ENCODE peak calls at places on chromosomes 11 and 22, in six cellular contexts. One of them, this sample, is unnamed. For H3K9me3, the result is how much of the 10 kb centered on the place peaks cover.

GRCh38 chr11:125168875-125169537 is 4.5 kb downstream of the PKNOX2 start:
- DNase-seq in K562: no peak
- DNase-seq in aorta: no peak
- DNase-seq in esophagus muscularis mucosa: no peak
- DNase-seq in CD8-positive, alpha-beta T cell: no peak
- DNase-seq in heart left ventricle: no peak
- DNase-seq in this sample: no peak

GRCh38 chr22:44403930-44404329 is 91.2 kb upstream of the SHISAL1 start:
- DNase-seq in K562: no peak
- DNase-seq in aorta: peak
- DNase-seq in esophagus muscularis mucosa: no peak
- DNase-seq in CD8-positive, alpha-beta T cell: no peak
- DNase-seq in heart left ventricle: peak
- DNase-seq in this sample: no peak

GRCh38 chr11:105937331-105937730 is 84.7 kb downstream of the MSANTD4 start:
- DNase-seq in K562: no peak
- DNase-seq in aorta: no peak
- DNase-seq in esophagus muscularis mucosa: no peak
- DNase-seq in CD8-positive, alpha-beta T cell: no peak
- DNase-seq in heart left ventricle: no peak
- DNase-seq in this sample: no peak

GRCh38 chr11:95149659-95150294 is 60.1 kb downstream of the ENDOD1 start:
- DNase-seq in K562: no peak
- DNase-seq in aorta: no peak
- DNase-seq in esophagus muscularis mucosa: no peak
- DNase-seq in CD8-positive, alpha-beta T cell: no peak
- DNase-seq in heart left ventricle: peak
- DNase-seq in this sample: no peak

GRCh38 chr11:65113839-65114238 is 2.2 kb downstream of the TM7SF2 start:
- DNase-seq in K562: no peak
- DNase-seq in aorta: no peak
- DNase-seq in esophagus muscularis mucosa: no peak
- DNase-seq in CD8-positive, alpha-beta T cell: no peak
- DNase-seq in heart left ventricle: peak
- DNase-seq in this sample: no peak

GRCh38 chr11:28529540-28530410 is 421.6 kb downstream of the METTL15 start:
- DNase-seq in K562: peak
- DNase-seq in aorta: no peak
- DNase-seq in esophagus muscularis mucosa: no peak
- DNase-seq in CD8-positive, alpha-beta T cell: no peak
- DNase-seq in heart left ventricle: no peak
- DNase-seq in this sample: no peak

GRCh38 chr11:57330029-57330428 is 5.3 kb upstream of the TNKS1BP1 start:
- DNase-seq in K562: no peak
- DNase-seq in aorta: no peak
- DNase-seq in esophagus muscularis mucosa: no peak
- DNase-seq in CD8-positive, alpha-beta T cell: no peak
- DNase-seq in heart left ventricle: no peak
- DNase-seq in this sample: no peak

GRCh38 chr11:87092159-87092558 is 54.4 kb downstream of the TMEM135 start:
- DNase-seq in K562: no peak
- DNase-seq in aorta: no peak
- DNase-seq in esophagus muscularis mucosa: no peak
- DNase-seq in CD8-positive, alpha-beta T cell: no peak
- DNase-seq in heart left ventricle: no peak
- DNase-seq in this sample: no peak

GRCh38 chr11:77191823-77192495 is 63.9 kb downstream of the MYO7A start:
- DNase-seq in K562: peak
- DNase-seq in aorta: no peak
- DNase-seq in esophagus muscularis mucosa: no peak
- DNase-seq in CD8-positive, alpha-beta T cell: peak
- DNase-seq in heart left ventricle: no peak
- DNase-seq in this sample: no peak

GRCh38 chr11:12433571-12434061 is 56.2 kb downstream of the PARVA start:
- DNase-seq in K562: no peak
- DNase-seq in aorta: peak
- DNase-seq in esophagus muscularis mucosa: peak
- DNase-seq in CD8-positive, alpha-beta T cell: no peak
- DNase-seq in heart left ventricle: no peak
- DNase-seq in this sample: no peak

GRCh38 chr11:70569173-70569890 is 171.0 kb downstream of the CTTN start:
- DNase-seq in K562: peak
- DNase-seq in aorta: peak
- DNase-seq in esophagus muscularis mucosa: no peak
- DNase-seq in CD8-positive, alpha-beta T cell: no peak
- DNase-seq in heart left ventricle: no peak
- DNase-seq in this sample: no peak
- H3K9me3 ChIP-seq in K562: under half
- H3K9me3 ChIP-seq in aorta: under half
- H3K9me3 ChIP-seq in esophagus muscularis mucosa: under half
- H3K9me3 ChIP-seq in CD8-positive, alpha-beta T cell: under half
- H3K9me3 ChIP-seq in heart left ventricle: under half
- H3K9me3 ChIP-seq in this sample: under half

GRCh38 chr11:129102756-129103155 is 89.4 kb downstream of the ARHGAP32 start:
- DNase-seq in K562: no peak
- DNase-seq in aorta: no peak
- DNase-seq in esophagus muscularis mucosa: no peak
- DNase-seq in CD8-positive, alpha-beta T cell: no peak
- DNase-seq in heart left ventricle: no peak
- DNase-seq in this sample: no peak

GRCh38 chr11:129106788-129107187 is 85.3 kb downstream of the ARHGAP32 start:
- DNase-seq in K562: no peak
- DNase-seq in aorta: no peak
- DNase-seq in esophagus muscularis mucosa: no peak
- DNase-seq in CD8-positive, alpha-beta T cell: no peak
- DNase-seq in heart left ventricle: no peak
- DNase-seq in this sample: no peak

DNA sequence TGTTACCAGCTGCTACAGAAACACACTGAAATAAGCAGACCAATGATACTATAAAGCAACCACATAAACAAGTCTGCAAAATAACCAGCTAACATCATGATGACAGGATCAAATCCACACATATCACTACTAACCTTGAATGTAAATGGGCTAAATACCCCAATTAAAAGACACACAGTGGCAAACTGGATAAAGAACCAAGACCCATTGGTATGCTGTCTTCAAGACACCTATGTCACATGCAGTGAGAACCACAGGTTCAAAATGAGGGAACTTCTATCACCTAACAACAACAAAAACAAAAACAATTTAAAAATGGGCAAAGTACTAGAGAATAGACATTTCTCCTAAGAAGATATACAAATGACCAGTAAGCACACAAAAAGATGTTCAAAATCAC is 89.9 kb downstream of the ARHGAP32 start:
- DNase-seq in K562: no peak
- DNase-seq in aorta: no peak
- DNase-seq in esophagus muscularis mucosa: no peak
- DNase-seq in CD8-positive, alpha-beta T cell: no peak
- DNase-seq in heart left ventricle: no peak
- DNase-seq in this sample: no peak
- H3K9me3 ChIP-seq in K562: under half
- H3K9me3 ChIP-seq in aorta: under half
- H3K9me3 ChIP-seq in esophagus muscularis mucosa: under half
- H3K9me3 ChIP-seq in CD8-positive, alpha-beta T cell: under half
- H3K9me3 ChIP-seq in heart left ventricle: under half
- H3K9me3 ChIP-seq in this sample: under half

GRCh38 chr22:47432683-47433082 is 670.2 kb downstream of the TBC1D22A start:
- DNase-seq in K562: no peak
- DNase-seq in aorta: no peak
- DNase-seq in esophagus muscularis mucosa: no peak
- DNase-seq in CD8-positive, alpha-beta T cell: no peak
- DNase-seq in heart left ventricle: no peak
- DNase-seq in this sample: peak
- H3K9me3 ChIP-seq in K562: under half
- H3K9me3 ChIP-seq in aorta: under half
- H3K9me3 ChIP-seq in esophagus muscularis mucosa: under half
- H3K9me3 ChIP-seq in CD8-positive, alpha-beta T cell: under half
- H3K9me3 ChIP-seq in heart left ventricle: under half
- H3K9me3 ChIP-seq in this sample: under half

GRCh38 chr22:22460635-22461034 is 47.9 kb downstream of the ZNF280B start:
- DNase-seq in K562: peak
- DNase-seq in aorta: no peak
- DNase-seq in esophagus muscularis mucosa: no peak
- DNase-seq in CD8-positive, alpha-beta T cell: no peak
- DNase-seq in heart left ventricle: no peak
- DNase-seq in this sample: no peak
- H3K9me3 ChIP-seq in K562: under half
- H3K9me3 ChIP-seq in aorta: under half
- H3K9me3 ChIP-seq in esophagus muscularis mucosa: under half
- H3K9me3 ChIP-seq in CD8-positive, alpha-beta T cell: under half
- H3K9me3 ChIP-seq in heart left ventricle: under half
- H3K9me3 ChIP-seq in this sample: under half

DNA sequence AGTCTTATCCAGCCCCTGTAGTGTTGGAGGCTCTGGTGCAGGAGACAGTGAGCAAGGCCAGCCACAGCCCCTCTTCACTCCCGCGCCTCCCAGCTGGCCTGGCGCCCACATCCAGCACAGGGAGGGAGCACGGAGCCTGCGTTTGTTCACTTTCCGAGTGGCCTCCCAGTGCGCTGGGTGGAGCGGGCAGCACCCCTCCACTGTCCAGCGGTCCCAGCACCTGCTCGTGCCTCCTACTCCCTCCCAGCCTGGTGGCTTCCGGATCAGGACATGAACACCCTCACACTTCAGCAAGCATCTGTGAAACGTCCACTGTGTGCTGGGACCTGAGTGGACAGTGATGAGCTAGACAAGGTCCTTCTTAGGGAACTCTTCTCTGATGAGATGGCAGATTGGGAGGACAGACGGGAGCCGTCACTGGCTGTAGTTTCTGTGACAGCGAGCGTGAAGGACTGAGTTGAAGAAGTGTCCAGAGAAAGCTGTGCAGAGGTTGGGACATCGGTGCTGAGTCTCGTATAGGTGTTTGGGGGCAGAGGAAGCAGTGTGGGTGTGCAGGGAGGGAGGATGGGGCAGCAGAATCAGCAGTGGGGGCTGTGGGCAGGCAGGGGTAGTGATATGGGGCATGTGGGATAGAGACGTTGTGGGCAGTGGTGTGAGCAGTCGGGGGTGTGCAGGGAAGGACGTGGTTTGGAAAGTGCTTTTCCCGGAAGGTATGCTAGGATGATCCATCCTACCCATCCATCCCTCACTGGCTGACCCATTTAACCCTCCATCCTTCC is 256.8 kb downstream of the TBC1D22A start:
- DNase-seq in K562: no peak
- DNase-seq in aorta: no peak
- DNase-seq in esophagus muscularis mucosa: no peak
- DNase-seq in CD8-positive, alpha-beta T cell: no peak
- DNase-seq in heart left ventricle: no peak
- DNase-seq in this sample: no peak
- H3K9me3 ChIP-seq in K562: under half
- H3K9me3 ChIP-seq in aorta: under half
- H3K9me3 ChIP-seq in esophagus muscularis mucosa: under half
- H3K9me3 ChIP-seq in CD8-positive, alpha-beta T cell: under half
- H3K9me3 ChIP-seq in heart left ventricle: under half
- H3K9me3 ChIP-seq in this sample: under half

DNA sequence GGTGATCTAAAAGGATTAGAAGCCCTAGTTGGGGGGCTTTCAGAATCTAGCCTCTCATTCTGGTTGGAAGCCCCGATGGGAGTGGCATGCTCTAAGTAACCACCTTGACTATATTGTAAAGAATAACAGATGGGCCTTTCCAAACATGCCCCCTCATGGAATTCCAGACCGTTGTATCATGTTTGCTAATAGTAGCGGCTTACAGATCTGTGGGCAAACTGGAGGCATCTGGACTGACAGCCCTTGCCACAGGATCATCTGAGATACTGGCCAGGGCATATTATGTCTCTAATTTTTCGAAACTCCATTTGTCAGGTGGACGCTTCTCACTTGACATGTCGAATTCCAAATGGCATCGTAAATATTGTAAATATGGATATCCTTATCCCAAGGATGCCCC is 10.5 kb downstream of the APIP start:
- DNase-seq in K562: no peak
- DNase-seq in aorta: no peak
- DNase-seq in esophagus muscularis mucosa: no peak
- DNase-seq in CD8-positive, alpha-beta T cell: no peak
- DNase-seq in heart left ventricle: no peak
- DNase-seq in this sample: no peak
- H3K9me3 ChIP-seq in K562: under half
- H3K9me3 ChIP-seq in aorta: under half
- H3K9me3 ChIP-seq in esophagus muscularis mucosa: under half
- H3K9me3 ChIP-seq in CD8-positive, alpha-beta T cell: under half
- H3K9me3 ChIP-seq in heart left ventricle: under half
- H3K9me3 ChIP-seq in this sample: under half

DNA sequence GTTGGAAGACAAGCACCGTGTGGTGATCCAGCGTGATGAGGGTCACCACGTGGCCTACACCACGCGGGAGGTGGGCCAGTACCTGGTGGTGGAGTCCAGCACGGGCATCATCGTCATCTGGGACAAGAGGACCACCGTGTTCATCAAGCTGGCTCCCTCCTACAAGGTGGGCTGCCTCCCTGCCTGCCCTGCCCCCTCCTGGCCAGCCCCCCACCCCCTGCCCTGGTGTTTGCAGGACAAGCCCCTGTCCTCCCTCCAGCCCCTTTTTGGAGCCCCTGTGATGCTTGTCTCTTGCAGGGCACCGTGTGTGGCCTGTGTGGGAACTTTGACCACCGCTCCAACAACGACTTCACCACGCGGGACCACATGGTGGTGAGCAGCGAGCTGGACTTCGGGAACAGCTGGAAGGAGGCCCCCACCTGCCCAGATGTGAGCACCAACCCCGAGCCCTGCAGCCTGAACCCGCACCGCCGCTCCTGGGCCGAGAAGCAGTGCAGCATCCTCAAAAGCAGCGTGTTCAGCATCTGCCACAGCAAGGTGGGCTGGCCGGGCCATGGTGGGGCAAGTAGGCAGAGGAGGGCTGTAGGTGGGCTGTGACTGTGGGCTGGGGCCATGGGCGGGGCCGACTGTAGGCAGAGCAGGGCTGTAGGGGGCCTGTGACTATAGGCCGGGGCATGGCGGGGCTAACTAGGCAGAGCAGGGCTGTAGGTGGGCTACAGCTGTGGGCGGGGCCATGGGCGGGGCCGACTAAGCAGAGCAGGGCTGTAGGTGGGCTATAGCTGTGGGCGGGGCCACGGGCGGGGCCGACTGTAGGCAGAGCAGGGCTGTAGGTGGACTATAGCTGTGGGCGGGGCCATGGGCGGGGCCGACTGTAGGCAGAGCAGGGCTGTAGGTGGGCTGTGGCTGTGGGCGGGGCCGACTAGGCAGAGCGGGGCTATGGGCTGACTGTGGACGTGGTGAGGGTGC is 13.6 kb downstream of the MUC2 start:
- DNase-seq in K562: peak
- DNase-seq in aorta: no peak
- DNase-seq in esophagus muscularis mucosa: no peak
- DNase-seq in CD8-positive, alpha-beta T cell: no peak
- DNase-seq in heart left ventricle: peak
- DNase-seq in this sample: no peak
- H3K9me3 ChIP-seq in K562: under half
- H3K9me3 ChIP-seq in aorta: under half
- H3K9me3 ChIP-seq in esophagus muscularis mucosa: under half
- H3K9me3 ChIP-seq in CD8-positive, alpha-beta T cell: under half
- H3K9me3 ChIP-seq in heart left ventricle: under half
- H3K9me3 ChIP-seq in this sample: under half

GRCh38 chr22:49096476-49096875 is 731.2 kb downstream of the BRD1 start:
- DNase-seq in K562: no peak
- DNase-seq in aorta: peak
- DNase-seq in esophagus muscularis mucosa: no peak
- DNase-seq in CD8-positive, alpha-beta T cell: no peak
- DNase-seq in heart left ventricle: no peak
- DNase-seq in this sample: no peak
- H3K9me3 ChIP-seq in K562: under half
- H3K9me3 ChIP-seq in aorta: under half
- H3K9me3 ChIP-seq in esophagus muscularis mucosa: under half
- H3K9me3 ChIP-seq in CD8-positive, alpha-beta T cell: under half
- H3K9me3 ChIP-seq in heart left ventricle: under half
- H3K9me3 ChIP-seq in this sample: under half

GRCh38 chr22:48370508-48371325 is 1457.0 kb downstream of the BRD1 start:
- DNase-seq in K562: no peak
- DNase-seq in aorta: no peak
- DNase-seq in esophagus muscularis mucosa: no peak
- DNase-seq in CD8-positive, alpha-beta T cell: no peak
- DNase-seq in heart left ventricle: no peak
- DNase-seq in this sample: no peak
- H3K9me3 ChIP-seq in K562: under half
- H3K9me3 ChIP-seq in aorta: under half
- H3K9me3 ChIP-seq in esophagus muscularis mucosa: under half
- H3K9me3 ChIP-seq in CD8-positive, alpha-beta T cell: under half
- H3K9me3 ChIP-seq in heart left ventricle: under half
- H3K9me3 ChIP-seq in this sample: under half